ENCODE peak calls at places on chromosomes 2 and 18, in ten cellular contexts. O is NCI-H460; K is T follicular helper cell; P is tibial nerve; W is stimulated activated CD4-positive, alpha-beta T cell treated with anti-CD3 and anti-CD28 coated beads, Interleukin-1b, Interleukin-23, amount 100 ng/mL, for 1 hour; Y is EL; L is IMR-90; U is omental fat pad; M is KBM-7; B is A172. E is an unnamed sample.

GRCh38 chr2:149329068-149329467 is 1.3 kb upstream of the LYPD6 start:
- DNase-seq in P (no peak), U (no peak), M (peak; percentile 43), O (no peak), B (no peak), W (no peak), L (no peak), K (no peak), Y (peak; percentile 28), E (peak; percentile 39)

GRCh38 chr2:147416099-147416498 is 428.7 kb upstream of the ACVR2A start:
- DNase-seq in K (no peak), B (no peak), Y (peak; percentile 14), M (no peak), W (no peak), P (no peak), L (no peak), O (no peak), U (no peak), E (no peak)

GRCh38 chr2:40218679-40219078 is 233.2 kb downstream of the SLC8A1 start:
- DNase-seq in K (no peak), W (no peak), Y (peak; percentile 61), U (no peak), O (no peak), L (no peak), P (peak; percentile 35), M (no peak), B (no peak), E (no peak)

GRCh38 chr2:195555971-195556370 is 101.1 kb upstream of the SLC39A10 start:
- DNase-seq in O (no peak), P (no peak), U (no peak), B (no peak), Y (no peak), W (no peak), M (no peak), K (no peak), L (no peak), E (no peak)

GRCh38 chr2:235514627-235515363 is 21.0 kb downstream of the AGAP1 start:
- DNase-seq in Y (no peak), K (no peak), O (no peak), P (no peak), L (no peak), W (no peak), M (no peak), U (no peak), B (no peak), E (no peak)

GRCh38 chr2:229124126-229124525 is 147.0 kb downstream of the PID1 start:
- DNase-seq in U (no peak), Y (no peak), O (no peak), K (no peak), M (no peak), W (no peak), L (no peak), B (no peak), P (no peak), E (no peak)

GRCh38 chr2:3433339-3433699 is 53.8 kb downstream of the TRAPPC12 start:
- DNase-seq in O (no peak), M (no peak), Y (no peak), B (no peak), W (no peak), L (no peak), P (no peak), U (no peak), K (no peak), E (no peak)

GRCh38 chr2:168592181-168592831 is 136.2 kb downstream of the CERS6 start:
- DNase-seq in B (no peak), L (no peak), M (no peak), P (no peak), K (no peak), W (no peak), Y (no peak), O (no peak), U (no peak), E (no peak)

GRCh38 chr2:29557268-29557667 is 364.1 kb downstream of the ALK start:
- DNase-seq in L (no peak), M (no peak), W (no peak), O (no peak), U (no peak), Y (no peak), B (no peak), K (no peak), P (no peak), E (no peak)

GRCh38 chr2:71787108-71787415 is 333.7 kb downstream of the DYSF start:
- DNase-seq in O (no peak), M (no peak), U (no peak), Y (no peak), W (no peak), K (no peak), L (no peak), P (no peak), B (no peak), E (no peak)

GRCh38 chr2:36812196-36812595 is 115.7 kb downstream of the VIT start:
- DNase-seq in L (no peak), U (no peak), M (no peak), Y (peak; percentile 10), B (no peak), O (peak; percentile 17), W (no peak), K (no peak), P (no peak), E (no peak)

GRCh38 chr2:97935719-97936161 is 60.0 kb downstream of the TMEM131 start:
- DNase-seq in M (peak; percentile 19), B (peak; percentile 60), L (peak; percentile 72), K (no peak), O (no peak), Y (peak; percentile 44), U (no peak), P (no peak), W (no peak), E (peak; percentile 69)

GRCh38 chr18:28267878-28268625 is 91.1 kb upstream of the CDH2 start:
- DNase-seq in B (peak; percentile 83), K (no peak), L (peak; percentile 31), O (no peak), W (no peak), M (no peak), U (no peak), Y (peak; percentile 77), P (no peak), E (no peak)

GRCh38 chr2:38076250-38076709 is 329 bp upstream of the CYP1B1 start:
- DNase-seq in M (peak; percentile 94), Y (peak; percentile 77), O (peak; percentile 81), B (peak; percentile 54), K (no peak), U (no peak), L (peak; percentile 68), W (no peak), P (peak; percentile 68), E (peak; percentile 40)

GRCh38 chr2:217642944-217643343 is 359.9 kb downstream of the TNS1 start:
- DNase-seq in M (no peak), U (no peak), O (no peak), B (no peak), L (no peak), K (no peak), W (no peak), Y (no peak), P (no peak), E (no peak)

GRCh38 chr2:68653538-68653982 is 10.2 kb downstream of the PROKR1 start:
- DNase-seq in W (no peak), Y (peak; percentile 62), P (no peak), U (no peak), O (no peak), B (peak; percentile 88), M (peak; percentile 72), L (peak; percentile 85), K (no peak), E (no peak)

GRCh38 chr2:85064927-85065630 is 68.1 kb upstream of the TCF7L1 start:
- DNase-seq in U (no peak), B (no peak), L (no peak), O (no peak), W (no peak), Y (no peak), M (no peak), P (no peak), K (no peak), E (peak; percentile 72)

GRCh38 chr2:71454221-71455010 is 1.1 kb downstream of the DYSF start:
- DNase-seq in P (no peak), B (no peak), Y (no peak), L (no peak), O (no peak), M (no peak), W (no peak), K (no peak), U (no peak), E (no peak)

GRCh38 chr2:98565941-98566340 is 42.4 kb downstream of the COA5 start:
- DNase-seq in U (no peak), Y (no peak), W (no peak), L (no peak), M (no peak), B (no peak), P (no peak), O (no peak), K (no peak), E (no peak)